ENCODE peak calls at places on chromosomes 5 and 9, in eight cellular contexts. X, Q, A, N, D, Y, L and B are unnamed samples. For H3K27me3, the result is how much of the 10 kb centered on the place peaks cover.

GRCh38 chr5:39379683-39380082 is 15.4 kb upstream of the C9 start:
- DNase-seq in X (no peak), Q (no peak), A (no peak), N (no peak), D (no peak), Y (no peak), L (no peak), B (no peak)

GRCh38 chr9:93668261-93668871 is 92.0 kb downstream of the PHF2 start:
- DNase-seq in X (no peak), Q (peak), A (peak), N (no peak), D (peak), Y (peak), L (no peak), B (no peak)

GRCh38 chr5:14501353-14502162 is 80.0 kb upstream of the OTULINL start:
- DNase-seq in X (no peak), Q (no peak), A (no peak), N (peak), D (no peak), Y (no peak), L (no peak), B (no peak)

GRCh38 chr5:90983748-90984147 is 399.4 kb downstream of the ARRDC3 start:
- DNase-seq in X (no peak), Q (no peak), A (no peak), N (peak), D (no peak), Y (no peak), L (no peak), B (no peak)

GRCh38 chr9:19027825-19028224 is 5.2 kb downstream of the SAXO1 start:
- DNase-seq in X (no peak), Q (no peak), A (no peak), N (no peak), D (no peak), Y (no peak), L (no peak), B (no peak)

GRCh38 chr9:83630938-83631457 is 8.1 kb downstream of the IDNK start:
- DNase-seq in X (no peak), Q (no peak), A (peak), N (no peak), D (peak), Y (no peak), L (no peak), B (no peak)

GRCh38 chr5:126973193-126973592 is 57.2 kb downstream of the MARCHF3 start:
- DNase-seq in X (no peak), Q (no peak), A (no peak), N (no peak), D (no peak), Y (no peak), L (no peak), B (no peak)

GRCh38 chr9:133528001-133528886 is 3.5 kb upstream of the MYMK start:
- DNase-seq in X (no peak), Q (no peak), A (peak), N (no peak), D (peak), Y (no peak), L (no peak), B (no peak)

GRCh38 chr9:126688617-126689016 is 74.9 kb downstream of the LMX1B start:
- DNase-seq in X (no peak), Q (no peak), A (no peak), N (no peak), D (peak), Y (no peak), L (no peak), B (no peak)

GRCh38 chr9:107108367-107108766 is 174.7 kb upstream of the RAD23B start:
- DNase-seq in X (no peak), Q (no peak), A (no peak), N (no peak), D (no peak), Y (no peak), L (peak), B (no peak)

GRCh38 chr5:64074533-64074932 is 91.1 kb upstream of the RNF180 start:
- DNase-seq in X (no peak), Q (no peak), A (peak), N (peak), D (peak), Y (no peak), L (no peak), B (no peak)

GRCh38 chr9:127557466-127557869 is 54.6 kb upstream of the STXBP1 start:
- DNase-seq in X (no peak), Q (no peak), A (peak), N (peak), D (peak), Y (peak), L (no peak), B (no peak)

GRCh38 chr5:138245717-138246116 is 28.7 kb downstream of the GFRA3 start:
- DNase-seq in X (no peak), Q (no peak), A (peak), N (no peak), D (peak), Y (no peak), L (no peak), B (no peak)

GRCh38 chr9:114900937-114901802 is 29.2 kb downstream of the TNFSF8 start:
- DNase-seq in X (no peak), Q (no peak), A (no peak), N (peak), D (no peak), Y (no peak), L (no peak), B (no peak)

GRCh38 chr5:16834029-16834428 is 102.1 kb downstream of the MYO10 start:
- DNase-seq in X (no peak), Q (no peak), A (no peak), N (no peak), D (no peak), Y (no peak), L (no peak), B (no peak)

GRCh38 chr9:93681316-93682154 is 105.2 kb downstream of the PHF2 start:
- DNase-seq in X (no peak), Q (no peak), A (peak), N (no peak), D (no peak), Y (peak), L (peak), B (no peak)

GRCh38 chr9:79583957-79584654 is 12.3 kb downstream of the TLE4 start:
- DNase-seq in X (no peak), Q (no peak), A (no peak), N (no peak), D (peak), Y (peak), L (peak), B (no peak)

GRCh38 chr5:16593630-16594029 is 23.2 kb downstream of the RETREG1 start:
- DNase-seq in X (no peak), Q (no peak), A (no peak), N (no peak), D (no peak), Y (no peak), L (no peak), B (peak)

GRCh38 chr5:135007305-135007704 is 26.7 kb downstream of the PITX1 start:
- DNase-seq in X (no peak), Q (no peak), A (no peak), N (no peak), D (no peak), Y (no peak), L (no peak), B (no peak)

GRCh38 chr9:133569891-133570651 is 35.6 kb downstream of the ADAMTSL2 start:
- DNase-seq in X (no peak), Q (no peak), A (no peak), N (no peak), D (peak), Y (no peak), L (peak), B (no peak)

GRCh38 chr5:41418220-41419031 is 92.0 kb downstream of the PLCXD3 start:
- DNase-seq in X (peak), Q (no peak), A (no peak), N (peak), D (peak), Y (no peak), L (no peak), B (no peak)

GRCh38 chr9:137176302-137177182 is 4.7 kb upstream of the TMEM210 start:
- DNase-seq in X (no peak), Q (no peak), A (no peak), N (peak), D (peak), Y (no peak), L (no peak), B (no peak)

GRCh38 chr5:150001660-150002493 is 1.3 kb downstream of the HMGXB3 start:
- DNase-seq in X (no peak), Q (peak), A (peak), N (peak), D (peak), Y (peak), L (peak), B (peak)

GRCh38 chr5:1200495-1201326 is 684 bp upstream of the SLC6A19 start:
- DNase-seq in X (no peak), Q (no peak), A (no peak), N (no peak), D (no peak), Y (peak), L (no peak), B (no peak)
- H3K27me3 ChIP-seq in X (under half), Q (under half), A (under half), N (under half), D (under half), Y (under half), L (under half), B (under half)

DNA sequence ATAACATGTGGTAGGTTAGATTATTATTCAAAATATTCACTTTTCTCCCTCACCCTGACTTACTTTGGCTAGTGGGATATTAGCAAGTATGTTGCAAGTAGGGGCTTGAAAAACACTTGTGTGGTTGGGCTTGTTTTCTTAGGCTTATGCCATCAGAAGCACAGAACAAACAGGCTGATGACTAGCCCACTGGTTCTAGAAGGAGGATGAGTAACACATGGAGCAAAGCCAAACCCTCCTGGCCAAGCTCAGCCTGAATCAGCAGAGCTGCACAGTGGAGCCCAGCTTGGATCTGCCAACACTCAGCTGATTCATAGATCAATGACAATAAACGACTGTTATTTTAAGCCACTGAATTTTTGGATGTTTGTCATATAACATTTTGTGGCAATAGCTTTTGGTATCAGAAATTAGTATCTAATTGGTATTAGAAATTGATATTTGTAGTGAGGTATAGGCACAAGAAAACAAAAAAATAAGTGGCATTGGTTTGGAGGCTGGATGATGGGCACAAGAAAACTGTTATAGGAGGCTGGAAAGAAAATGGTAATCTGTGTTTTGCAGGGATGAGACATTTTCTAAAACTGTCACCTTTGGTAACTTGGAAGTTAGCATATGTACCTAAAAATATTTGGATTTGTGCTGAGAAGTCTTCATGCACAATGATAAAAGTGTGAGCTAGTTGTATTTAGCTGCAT is 46.1 kb upstream of the ZBED3 start:
- DNase-seq in X (peak), Q (peak), A (peak), N (peak), D (no peak), Y (peak), L (peak), B (no peak)
- H3K4me3 ChIP-seq in X (no peak), Q (no peak), A (no peak), N (no peak), D (no peak), Y (no peak), L (no peak), B (no peak)

DNA sequence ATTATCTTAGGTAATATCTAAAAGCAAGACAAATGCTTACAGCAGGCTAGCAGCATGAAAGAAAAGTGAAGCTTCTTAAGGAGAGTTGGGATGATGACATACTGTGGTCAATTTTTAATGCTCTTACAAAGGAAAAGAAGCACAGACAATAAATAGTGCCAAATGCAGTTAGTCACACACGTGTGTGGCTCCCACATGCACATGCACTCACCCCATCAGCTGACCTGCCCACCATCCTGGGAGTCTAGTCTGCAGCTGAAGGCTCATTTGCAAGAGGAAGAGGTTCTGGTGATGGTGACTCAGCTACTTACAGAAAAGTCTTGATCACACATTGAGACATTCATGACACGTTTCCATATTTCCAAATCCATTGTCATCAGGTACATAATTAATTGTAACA is 129.3 kb downstream of the MRPL36 start:
- DNase-seq in X (no peak), Q (no peak), A (no peak), N (no peak), D (no peak), Y (no peak), L (no peak), B (peak)
- H3K27me3 ChIP-seq in X (under half), Q (under half), A (under half), N (half or more), D (half or more), Y (under half), L (under half), B (under half)

GRCh38 chr9:100428871-100429654 is 2.1 kb downstream of the MSANTD3 start:
- DNase-seq in X (peak), Q (no peak), A (peak), N (peak), D (no peak), Y (no peak), L (no peak), B (no peak)
- H3K4me3 ChIP-seq in X (peak), Q (no peak), A (no peak), N (peak), D (peak), Y (no peak), L (no peak), B (no peak)

GRCh38 chr9:129595323-129595741 is 25.6 kb downstream of the C9orf50 start:
- DNase-seq in X (no peak), Q (no peak), A (no peak), N (peak), D (no peak), Y (no peak), L (no peak), B (no peak)
- H3K27me3 ChIP-seq in X (under half), Q (under half), A (under half), N (under half), D (under half), Y (under half), L (under half), B (under half)

GRCh38 chr9:28301281-28301680 is 728.0 kb upstream of the C9orf72 start:
- DNase-seq in X (no peak), Q (no peak), A (no peak), N (no peak), D (no peak), Y (no peak), L (no peak), B (no peak)
- H3K4me3 ChIP-seq in X (no peak), Q (no peak), A (no peak), N (no peak), D (no peak), Y (no peak), L (no peak), B (no peak)

GRCh38 chr5:35230043-35230611 is at the start of gene PRLR:
- DNase-seq in X (peak), Q (peak), A (no peak), N (peak), D (peak), Y (peak), L (no peak), B (peak)
- H3K27me3 ChIP-seq in X (under half), Q (under half), A (under half), N (half or more), D (under half), Y (under half), L (under half), B (under half)

GRCh38 chr9:131120620-131121228 is 4.7 kb upstream of the NUP214 start:
- DNase-seq in X (no peak), Q (no peak), A (no peak), N (no peak), D (no peak), Y (no peak), L (no peak), B (no peak)

GRCh38 chr9:131119600-131119999 is 5.8 kb upstream of the NUP214 start:
- DNase-seq in X (no peak), Q (no peak), A (no peak), N (no peak), D (no peak), Y (no peak), L (no peak), B (no peak)

GRCh38 chr9:131121346-131121745 is 4.0 kb upstream of the NUP214 start:
- DNase-seq in X (no peak), Q (no peak), A (no peak), N (no peak), D (no peak), Y (no peak), L (no peak), B (no peak)

GRCh38 chr9:131125038-131125287 is 423 bp upstream of the NUP214 start:
- DNase-seq in X (no peak), Q (no peak), A (no peak), N (no peak), D (no peak), Y (no peak), L (no peak), B (no peak)

DNA sequence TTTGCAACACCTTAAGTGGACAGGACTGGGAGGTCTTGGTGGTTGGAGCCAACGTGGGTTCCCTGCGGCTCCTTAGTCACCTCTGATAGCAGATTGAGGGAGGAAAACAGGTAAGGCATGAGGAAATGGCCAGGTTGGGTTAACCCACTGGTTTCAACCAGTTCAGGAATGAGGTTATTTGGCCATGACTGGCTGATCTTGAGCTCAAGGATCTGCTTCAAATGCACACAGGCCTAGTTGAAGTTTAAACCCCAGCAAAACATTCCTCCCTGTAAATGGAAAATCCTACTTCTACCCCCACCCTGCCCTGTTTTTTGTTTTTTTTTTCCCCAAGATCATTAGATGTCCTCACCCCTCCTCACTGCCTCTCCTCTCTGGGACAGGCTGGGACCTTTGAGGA is 3.2 kb upstream of the NUP214 start:
- DNase-seq in X (no peak), Q (no peak), A (no peak), N (no peak), D (no peak), Y (no peak), L (no peak), B (no peak)
- H3K4me3 ChIP-seq in X (no peak), Q (no peak), A (no peak), N (no peak), D (no peak), Y (no peak), L (no peak), B (no peak)

GRCh38 chr5:1876708-1877433 is 5.9 kb downstream of the IRX4 start:
- DNase-seq in X (no peak), Q (no peak), A (no peak), N (no peak), D (peak), Y (no peak), L (no peak), B (no peak)

GRCh38 chr5:1877434-1878049 is 5.2 kb downstream of the IRX4 start:
- DNase-seq in X (no peak), Q (no peak), A (no peak), N (no peak), D (peak), Y (no peak), L (no peak), B (no peak)

GRCh38 chr5:1875843-1876671 is 6.7 kb downstream of the IRX4 start:
- DNase-seq in X (no peak), Q (no peak), A (no peak), N (no peak), D (peak), Y (no peak), L (no peak), B (no peak)

GRCh38 chr5:1879292-1880263 is 3.1 kb downstream of the IRX4 start:
- DNase-seq in X (no peak), Q (no peak), A (no peak), N (no peak), D (peak), Y (no peak), L (no peak), B (no peak)

GRCh38 chr5:1878050-1878849 is 4.5 kb downstream of the IRX4 start:
- DNase-seq in X (no peak), Q (no peak), A (no peak), N (no peak), D (peak), Y (no peak), L (no peak), B (no peak)
- H3K27me3 ChIP-seq in X (half or more), Q (under half), A (under half), N (under half), D (half or more), Y (under half), L (half or more), B (half or more)

GRCh38 chr5:80078921-80079320 is 43.8 kb downstream of the THBS4 start:
- DNase-seq in X (no peak), Q (no peak), A (no peak), N (no peak), D (no peak), Y (no peak), L (no peak), B (no peak)

GRCh38 chr5:80077317-80077716 is 42.2 kb downstream of the THBS4 start:
- DNase-seq in X (no peak), Q (no peak), A (no peak), N (no peak), D (no peak), Y (no peak), L (no peak), B (no peak)

GRCh38 chr5:80082731-80083114 is 47.6 kb downstream of the THBS4 start:
- DNase-seq in X (no peak), Q (peak), A (peak), N (peak), D (peak), Y (peak), L (peak), B (peak)

GRCh38 chr5:80082221-80082620 is 47.1 kb downstream of the THBS4 start:
- DNase-seq in X (no peak), Q (no peak), A (no peak), N (no peak), D (no peak), Y (no peak), L (no peak), B (no peak)

GRCh38 chr5:80083115-80083890 is 48.2 kb downstream of the THBS4 start:
- DNase-seq in X (no peak), Q (peak), A (peak), N (peak), D (peak), Y (no peak), L (no peak), B (no peak)
- H3K4me3 ChIP-seq in X (peak), Q (no peak), A (peak), N (peak), D (no peak), Y (peak), L (no peak), B (no peak)